ENCODE peak calls at places on chromosomes 5 and 9, in eight cellular contexts. D is spleen, A is heart left ventricle, U is body of pancreas, H is GM12891, Q is H1, J is A549, X is HCT116. I is an unnamed sample.

GRCh38 chr5:149837680-149838269 is 106.8 kb downstream of the PDE6A start:
- DNase-seq in D (peak; percentile 72), A (peak; percentile 64), U (peak; percentile 40), H (no peak), Q (peak; percentile 41), J (peak; percentile 80), X (peak; percentile 54), I (peak; percentile 67)

GRCh38 chr9:76143834-76144233 is 250.4 kb downstream of the RFK start:
- DNase-seq in D (no peak), A (no peak), U (no peak), H (no peak), Q (no peak), J (no peak), X (no peak), I (no peak)

GRCh38 chr5:31854625-31855526 is 215.9 kb downstream of the PDZD2 start:
- DNase-seq in D (no peak), A (peak; percentile 64), U (peak; percentile 43), H (peak; percentile 25), Q (peak; percentile 23), J (peak; percentile 20), X (no peak), I (peak; percentile 27)

GRCh38 chr5:57383093-57383861 is 99.3 kb downstream of the ACTBL2 start:
- DNase-seq in D (no peak), A (no peak), U (no peak), H (no peak), Q (no peak), J (peak; percentile 85), X (peak; percentile 92), I (peak; percentile 54)

GRCh38 chr9:120522558-120522957 is 57.4 kb downstream of the CDK5RAP2 start:
- DNase-seq in D (no peak), A (no peak), U (no peak), H (no peak), Q (no peak), J (no peak), X (no peak), I (no peak)

GRCh38 chr5:52077941-52078825 is 694.9 kb downstream of the ISL1 start:
- DNase-seq in D (no peak), A (no peak), U (no peak), H (no peak), Q (peak; percentile 31), J (no peak), X (no peak), I (no peak)

GRCh38 chr9:77952641-77953341 is 78.8 kb downstream of the GNAQ start:
- DNase-seq in D (no peak), A (no peak), U (no peak), H (no peak), Q (no peak), J (no peak), X (no peak), I (no peak)

GRCh38 chr9:35432076-35432475 is 57.8 kb upstream of the RUSC2 start:
- DNase-seq in D (no peak), A (no peak), U (no peak), H (no peak), Q (no peak), J (no peak), X (no peak), I (no peak)

GRCh38 chr9:84371737-84372136 is 31.2 kb upstream of the SLC28A3 start:
- DNase-seq in D (no peak), A (no peak), U (no peak), H (no peak), Q (no peak), J (no peak), X (no peak), I (peak; percentile 16)

GRCh38 chr9:70297141-70297540 is 38.4 kb downstream of the SMC5 start:
- DNase-seq in D (no peak), A (no peak), U (no peak), H (no peak), Q (no peak), J (no peak), X (no peak), I (no peak)

GRCh38 chr9:84928419-84928818 is 258.9 kb downstream of the NTRK2 start:
- DNase-seq in D (no peak), A (no peak), U (no peak), H (no peak), Q (no peak), J (no peak), X (no peak), I (no peak)

GRCh38 chr5:159100022-159100927 is 559 bp upstream of the EBF1 start:
- DNase-seq in D (peak; percentile 95), A (peak; percentile 94), U (peak; percentile 78), H (peak; percentile 61), Q (peak; percentile 75), J (peak; percentile 94), X (peak; percentile 7), I (peak; percentile 84)

GRCh38 chr5:115815693-115816225 is 700 bp downstream of the CDO1 start:
- DNase-seq in D (no peak), A (peak; percentile 30), U (no peak), H (no peak), Q (no peak), J (no peak), X (no peak), I (no peak)

GRCh38 chr5:178327446-178327845 is 94.8 kb upstream of the PHYKPL start:
- DNase-seq in D (peak; percentile 57), A (no peak), U (no peak), H (no peak), Q (no peak), J (no peak), X (no peak), I (no peak)

GRCh38 chr9:136754626-136755284 is 3.3 kb downstream of the LCN8 start:
- DNase-seq in D (no peak), A (peak; percentile 12), U (no peak), H (no peak), Q (no peak), J (no peak), X (no peak), I (no peak)

GRCh38 chr5:132093310-132093709 is 19.7 kb downstream of the CSF2 start:
- DNase-seq in D (no peak), A (no peak), U (no peak), H (no peak), Q (no peak), J (no peak), X (no peak), I (no peak)

GRCh38 chr9:124259273-124260078 is 1.7 kb downstream of the NEK6 start:
- DNase-seq in D (peak; percentile 74), A (peak; percentile 68), U (peak; percentile 89), H (no peak), Q (no peak), J (peak; percentile 84), X (peak; percentile 54), I (peak; percentile 92)

GRCh38 chr5:52805614-52806013 is 17.9 kb downstream of the ITGA1 start:
- DNase-seq in D (no peak), A (no peak), U (no peak), H (no peak), Q (no peak), J (no peak), X (no peak), I (no peak)

GRCh38 chr5:83708170-83708569 is 12.5 kb downstream of the HAPLN1 start:
- DNase-seq in D (no peak), A (no peak), U (no peak), H (no peak), Q (no peak), J (no peak), X (no peak), I (no peak)

GRCh38 chr5:83701886-83702285 is 18.8 kb downstream of the HAPLN1 start:
- DNase-seq in D (no peak), A (no peak), U (no peak), H (no peak), Q (no peak), J (no peak), X (no peak), I (no peak)

GRCh38 chr5:83703059-83703458 is 17.6 kb downstream of the HAPLN1 start:
- DNase-seq in D (no peak), A (no peak), U (no peak), H (no peak), Q (no peak), J (no peak), X (no peak), I (no peak)
- TF ChIP-seq POLR2A in D (no peak), A (no peak), U (no peak), H (no peak), Q (no peak), J (no peak), X (no peak), I (no peak)

GRCh38 chr9:4849364-4849763 is 56.6 kb downstream of the RCL1 start:
- DNase-seq in D (no peak), A (no peak), U (no peak), H (no peak), Q (no peak), J (no peak), X (no peak), I (no peak)
- TF ChIP-seq POLR2A in D (no peak), A (no peak), U (no peak), H (no peak), Q (no peak), J (no peak), X (no peak), I (no peak)

DNA sequence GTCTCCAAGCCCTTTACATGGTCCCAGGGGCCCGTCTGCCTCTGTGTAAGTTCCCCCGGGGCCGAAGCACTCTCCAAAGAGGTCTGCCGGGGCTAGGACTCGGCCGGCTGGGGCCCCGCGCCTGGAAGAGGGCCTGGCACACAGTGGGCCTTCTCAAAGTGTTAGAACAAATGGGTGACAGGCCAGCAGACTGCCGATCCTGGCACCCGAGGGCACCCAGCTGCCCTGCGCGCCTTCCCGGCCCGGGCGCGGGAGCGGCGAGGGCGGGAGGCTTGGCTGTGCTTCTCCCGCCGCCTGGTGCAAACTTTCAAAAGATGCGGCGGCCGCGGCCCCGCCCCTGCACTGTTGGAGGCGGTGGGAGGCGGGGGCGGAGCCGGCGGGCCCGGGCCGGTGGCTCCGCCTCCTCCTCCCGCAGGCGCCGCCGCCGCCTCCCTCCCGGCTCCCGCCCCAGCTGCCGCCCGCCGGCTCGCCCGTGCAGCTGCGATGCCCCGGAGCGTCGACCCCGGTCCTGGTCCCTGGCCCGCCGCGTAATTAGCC is at the start of gene NEURL1B:
- DNase-seq in D (peak; percentile 73), A (peak; percentile 91), U (peak; percentile 78), H (peak; percentile 76), Q (no peak), J (peak; percentile 61), X (peak; percentile 26), I (peak; percentile 89)
- TF ChIP-seq POLR2A in D (no peak), A (peak; percentile 59), U (no peak), H (no peak), Q (no peak), J (no peak), X (no peak), I (peak; percentile 41)

GRCh38 chr9:36988848-36989247 is 45.2 kb downstream of the PAX5 start:
- DNase-seq in D (no peak), A (no peak), U (no peak), H (no peak), Q (no peak), J (no peak), X (no peak), I (no peak)

GRCh38 chr9:36985769-36986547 is 48.1 kb downstream of the PAX5 start:
- DNase-seq in D (no peak), A (no peak), U (no peak), H (no peak), Q (no peak), J (no peak), X (no peak), I (no peak)

GRCh38 chr9:36987409-36987808 is 46.7 kb downstream of the PAX5 start:
- DNase-seq in D (no peak), A (no peak), U (no peak), H (no peak), Q (no peak), J (no peak), X (no peak), I (no peak)

GRCh38 chr9:36986548-36987408 is 47.3 kb downstream of the PAX5 start:
- DNase-seq in D (no peak), A (no peak), U (no peak), H (no peak), Q (no peak), J (no peak), X (no peak), I (no peak)

GRCh38 chr9:36987891-36988290 is 46.2 kb downstream of the PAX5 start:
- DNase-seq in D (no peak), A (no peak), U (no peak), H (no peak), Q (no peak), J (no peak), X (no peak), I (no peak)
- TF ChIP-seq POLR2A in D (no peak), A (no peak), U (no peak), H (no peak), Q (no peak), J (no peak), X (no peak), I (no peak)

I was measured in H54.